ENCODE peak calls at places on chromosomes 1 and 21, in ten cellular contexts. One of them, this sample, is unnamed.

GRCh38 chr1:56469640-56470371 is 109.6 kb downstream of the PLPP3 start:
- DNase-seq in activated CD4-positive, alpha-beta T cell treated with anti-CD3 and anti-CD28 coated beads for 1 hour: no peak
- DNase-seq in activated T-cell treated with anti-CD3 and anti-CD28 coated beads for 1 hour: no peak
- DNase-seq in RKO: peak
- DNase-seq in T-helper 1 cell: no peak
- DNase-seq in HFF-Myc: no peak
- DNase-seq in dermis blood vessel endothelial cell: peak
- DNase-seq in retinal pigment epithelial cell: peak
- DNase-seq in cerebellar nuclear complex: no peak
- DNase-seq in COR-L47: no peak
- DNase-seq in this sample: peak

GRCh38 chr1:6691507-6691906 is 10.1 kb downstream of the DNAJC11 start:
- DNase-seq in activated CD4-positive, alpha-beta T cell treated with anti-CD3 and anti-CD28 coated beads for 1 hour: no peak
- DNase-seq in activated T-cell treated with anti-CD3 and anti-CD28 coated beads for 1 hour: no peak
- DNase-seq in RKO: no peak
- DNase-seq in T-helper 1 cell: no peak
- DNase-seq in HFF-Myc: no peak
- DNase-seq in dermis blood vessel endothelial cell: no peak
- DNase-seq in retinal pigment epithelial cell: no peak
- DNase-seq in cerebellar nuclear complex: no peak
- DNase-seq in COR-L47: no peak
- DNase-seq in this sample: no peak

GRCh38 chr1:84146375-84147032 is 2.4 kb downstream of the PRKACB start:
- DNase-seq in activated CD4-positive, alpha-beta T cell treated with anti-CD3 and anti-CD28 coated beads for 1 hour: no peak
- DNase-seq in activated T-cell treated with anti-CD3 and anti-CD28 coated beads for 1 hour: no peak
- DNase-seq in RKO: peak
- DNase-seq in T-helper 1 cell: no peak
- DNase-seq in HFF-Myc: no peak
- DNase-seq in dermis blood vessel endothelial cell: peak
- DNase-seq in retinal pigment epithelial cell: peak
- DNase-seq in cerebellar nuclear complex: no peak
- DNase-seq in COR-L47: no peak
- DNase-seq in this sample: peak

GRCh38 chr1:23202263-23202749 is 15.0 kb downstream of the HTR1D start:
- DNase-seq in activated CD4-positive, alpha-beta T cell treated with anti-CD3 and anti-CD28 coated beads for 1 hour: no peak
- DNase-seq in activated T-cell treated with anti-CD3 and anti-CD28 coated beads for 1 hour: no peak
- DNase-seq in RKO: peak
- DNase-seq in T-helper 1 cell: no peak
- DNase-seq in HFF-Myc: no peak
- DNase-seq in dermis blood vessel endothelial cell: peak
- DNase-seq in retinal pigment epithelial cell: no peak
- DNase-seq in cerebellar nuclear complex: no peak
- DNase-seq in COR-L47: no peak
- DNase-seq in this sample: peak

GRCh38 chr1:29245876-29246275 is 9.6 kb downstream of the PTPRU start:
- DNase-seq in activated CD4-positive, alpha-beta T cell treated with anti-CD3 and anti-CD28 coated beads for 1 hour: no peak
- DNase-seq in activated T-cell treated with anti-CD3 and anti-CD28 coated beads for 1 hour: no peak
- DNase-seq in RKO: peak
- DNase-seq in T-helper 1 cell: no peak
- DNase-seq in HFF-Myc: no peak
- DNase-seq in dermis blood vessel endothelial cell: peak
- DNase-seq in retinal pigment epithelial cell: no peak
- DNase-seq in cerebellar nuclear complex: no peak
- DNase-seq in COR-L47: peak
- DNase-seq in this sample: peak

GRCh38 chr1:228034954-228035837 is 28.4 kb downstream of the WNT3A start:
- DNase-seq in activated CD4-positive, alpha-beta T cell treated with anti-CD3 and anti-CD28 coated beads for 1 hour: no peak
- DNase-seq in activated T-cell treated with anti-CD3 and anti-CD28 coated beads for 1 hour: no peak
- DNase-seq in RKO: no peak
- DNase-seq in T-helper 1 cell: no peak
- DNase-seq in HFF-Myc: no peak
- DNase-seq in dermis blood vessel endothelial cell: no peak
- DNase-seq in retinal pigment epithelial cell: no peak
- DNase-seq in cerebellar nuclear complex: no peak
- DNase-seq in COR-L47: no peak
- DNase-seq in this sample: no peak

GRCh38 chr21:28066051-28066450 is 926.6 kb downstream of the LTN1 start:
- DNase-seq in activated CD4-positive, alpha-beta T cell treated with anti-CD3 and anti-CD28 coated beads for 1 hour: no peak
- DNase-seq in activated T-cell treated with anti-CD3 and anti-CD28 coated beads for 1 hour: no peak
- DNase-seq in RKO: no peak
- DNase-seq in T-helper 1 cell: no peak
- DNase-seq in HFF-Myc: no peak
- DNase-seq in dermis blood vessel endothelial cell: no peak
- DNase-seq in retinal pigment epithelial cell: no peak
- DNase-seq in cerebellar nuclear complex: no peak
- DNase-seq in COR-L47: no peak
- DNase-seq in this sample: no peak

GRCh38 chr1:165218666-165219065 is 137.8 kb downstream of the LMX1A start:
- DNase-seq in activated CD4-positive, alpha-beta T cell treated with anti-CD3 and anti-CD28 coated beads for 1 hour: no peak
- DNase-seq in activated T-cell treated with anti-CD3 and anti-CD28 coated beads for 1 hour: no peak
- DNase-seq in RKO: no peak
- DNase-seq in T-helper 1 cell: no peak
- DNase-seq in HFF-Myc: no peak
- DNase-seq in dermis blood vessel endothelial cell: no peak
- DNase-seq in retinal pigment epithelial cell: no peak
- DNase-seq in cerebellar nuclear complex: no peak
- DNase-seq in COR-L47: no peak
- DNase-seq in this sample: no peak

GRCh38 chr1:237115035-237115434 is 73.1 kb downstream of the RYR2 start:
- DNase-seq in activated CD4-positive, alpha-beta T cell treated with anti-CD3 and anti-CD28 coated beads for 1 hour: no peak
- DNase-seq in activated T-cell treated with anti-CD3 and anti-CD28 coated beads for 1 hour: no peak
- DNase-seq in RKO: no peak
- DNase-seq in T-helper 1 cell: no peak
- DNase-seq in HFF-Myc: no peak
- DNase-seq in dermis blood vessel endothelial cell: no peak
- DNase-seq in retinal pigment epithelial cell: no peak
- DNase-seq in cerebellar nuclear complex: no peak
- DNase-seq in COR-L47: no peak
- DNase-seq in this sample: no peak

This sample was measured in epithelial cell of esophagus.